ENCODE peak calls at places on chromosomes 12 and 14, in six cellular contexts. W, O, Q, B, Y and P are unnamed samples.

GRCh38 chr14:43896044-43896443 is 611.0 kb downstream of the FSCB start:
- DNase-seq in O (no peak), W (no peak), Q (no peak), Y (no peak), B (no peak), P (no peak)

GRCh38 chr14:32028599-32028998 is 48.5 kb upstream of the ARHGAP5 start:
- DNase-seq in Y (no peak), O (no peak), Q (peak; percentile 41), W (no peak), B (no peak), P (no peak)

GRCh38 chr14:34926552-34926951 is 51.4 kb upstream of the BAZ1A start:
- DNase-seq in O (peak; percentile 20), W (no peak), B (no peak), Y (no peak), Q (no peak), P (no peak)

GRCh38 chr12:122422769-122423257 is 344 bp upstream of the CLIP1 start:
- DNase-seq in W (peak; percentile 65), Q (peak; percentile 62), Y (peak; percentile 45), O (peak; percentile 41), B (peak; percentile 6), P (peak; percentile 48)

GRCh38 chr12:117836999-117837736 is 131.6 kb downstream of the KSR2 start:
- DNase-seq in O (peak; percentile 68), Y (peak; percentile 76), Q (peak; percentile 76), W (peak; percentile 87), B (peak; percentile 54), P (peak; percentile 44)

GRCh38 chr12:47028981-47029708 is 50.3 kb upstream of the PCED1B start:
- DNase-seq in W (no peak), O (no peak), Y (no peak), Q (no peak), B (no peak), P (no peak)

GRCh38 chr12:94851396-94852025 is 152.0 kb downstream of the NDUFA12 start:
- DNase-seq in Y (no peak), O (no peak), Q (no peak), W (no peak), B (no peak), P (no peak)

GRCh38 chr12:68367136-68367535 is 35.0 kb upstream of the MDM1 start:
- DNase-seq in Y (no peak), W (no peak), B (no peak), O (no peak), Q (no peak), P (no peak)

GRCh38 chr12:57325395-57325794 is 74.4 kb upstream of the STAC3 start:
- DNase-seq in O (no peak), Y (no peak), B (no peak), W (no peak), Q (no peak), P (no peak)

GRCh38 chr12:58095002-58095401 is 153.6 kb downstream of the ATP23 start:
- DNase-seq in W (no peak), O (no peak), Y (no peak), Q (no peak), B (no peak), P (no peak)

GRCh38 chr12:93174048-93174447 is 203.7 kb upstream of the NUDT4 start:
- DNase-seq in W (no peak), Q (peak; percentile 85), Y (no peak), B (no peak), O (peak; percentile 68), P (no peak)

GRCh38 chr12:18752947-18753346 is 15.0 kb downstream of the CAPZA3 start:
- DNase-seq in W (no peak), B (no peak), Y (no peak), O (no peak), Q (no peak), P (no peak)

GRCh38 chr14:76810953-76811400 is 1.7 kb downstream of the ANGEL1 start:
- DNase-seq in Y (no peak), W (peak; percentile 15), B (no peak), O (peak; percentile 41), Q (peak; percentile 47), P (no peak)

GRCh38 chr12:40775681-40776080 is 83.4 kb downstream of the CNTN1 start:
- DNase-seq in O (no peak), Y (no peak), W (no peak), Q (no peak), B (no peak), P (no peak)

GRCh38 chr14:78985668-78986073 is 815.5 kb downstream of the NRXN3 start:
- DNase-seq in Q (peak; percentile 39), W (no peak), B (no peak), Y (no peak), O (no peak), P (no peak)

GRCh38 chr12:116532986-116533342 is 26.2 kb upstream of the MAP1LC3B2 start:
- DNase-seq in Y (no peak), Q (no peak), B (no peak), W (no peak), O (no peak), P (no peak)

GRCh38 chr12:94049718-94050117 is 98.7 kb upstream of the PLXNC1 start:
- DNase-seq in Y (no peak), W (no peak), Q (no peak), O (no peak), B (no peak), P (no peak)

GRCh38 chr12:119859241-119859640 is 17.9 kb downstream of the CIT start:
- DNase-seq in W (no peak), B (no peak), Y (no peak), Q (no peak), O (no peak), P (no peak)